ENCODE peak calls at places on chromosomes 4 and X, in five cellular contexts. A, S, X, K and G are unnamed samples.

GRCh38 chr4:182578402-182578801 is 335.2 kb downstream of the TENM3 start:
- DNase-seq in A (peak; percentile 42), S (no peak), X (no peak), K (no peak), G (peak; percentile 82)

GRCh38 chr4:82984459-82984858 is 26.2 kb downstream of the LIN54 start:
- DNase-seq in A (peak; percentile 55), S (no peak), X (no peak), K (no peak), G (peak; percentile 6)

GRCh38 chr4:42953316-42953715 is 60.8 kb downstream of the GRXCR1 start:
- DNase-seq in A (no peak), S (no peak), X (no peak), K (no peak), G (no peak)

GRCh38 chr4:13908455-13908854 is 280.9 kb upstream of the BOD1L1 start:
- DNase-seq in A (peak; percentile 53), S (no peak), X (no peak), K (no peak), G (no peak)

GRCh38 chr4:66000500-66001117 is 330.3 kb upstream of the EPHA5 start:
- DNase-seq in A (no peak), S (no peak), X (no peak), K (no peak), G (no peak)

GRCh38 chr4:76562851-76563803 is 128.1 kb downstream of the SHROOM3 start:
- DNase-seq in A (peak; percentile 27), S (no peak), X (peak; percentile 68), K (no peak), G (no peak)

GRCh38 chrX:19791562-19791961 is 95.8 kb downstream of the SH3KBP1 start:
- DNase-seq in A (peak; percentile 9), S (no peak), X (no peak), K (no peak), G (no peak)

GRCh38 chr4:140223056-140223810 is 69.2 kb upstream of the MAML3 start:
- DNase-seq in A (peak; percentile 61), S (no peak), X (no peak), K (no peak), G (no peak)

GRCh38 chr4:122539861-122540465 is 80.9 kb downstream of the IL21 start:
- DNase-seq in A (no peak), S (no peak), X (no peak), K (no peak), G (no peak)

GRCh38 chr4:94036964-94037363 is 170.7 kb upstream of the SMARCAD1 start:
- DNase-seq in A (no peak), S (no peak), X (no peak), K (no peak), G (no peak)
- H3K4me3 ChIP-seq in A (no peak overlapping the region), S (no peak overlapping the region), X (no peak overlapping the region), K (no peak overlapping the region), G (no peak overlapping the region)

GRCh38 chr4:112517067-112517588 is 1.1 kb upstream of the NEUROG2 start:
- DNase-seq in A (no peak), S (no peak), X (no peak), K (no peak), G (no peak)
- TF ChIP-seq CTCF in A (no peak), S (no peak), X (no peak), K (no peak), G (no peak)

GRCh38 chr4:125849869-125850268 is 535.1 kb downstream of the FAT4 start:
- DNase-seq in A (peak; percentile 68), S (no peak), X (no peak), K (no peak), G (peak; percentile 58)

GRCh38 chr4:125847518-125847917 is 532.8 kb downstream of the FAT4 start:
- DNase-seq in A (no peak), S (no peak), X (no peak), K (no peak), G (no peak)
- H3K4me3 ChIP-seq in A (no peak overlapping the region), S (no peak overlapping the region), X (no peak overlapping the region), K (no peak overlapping the region), G (no peak overlapping the region)

DNA sequence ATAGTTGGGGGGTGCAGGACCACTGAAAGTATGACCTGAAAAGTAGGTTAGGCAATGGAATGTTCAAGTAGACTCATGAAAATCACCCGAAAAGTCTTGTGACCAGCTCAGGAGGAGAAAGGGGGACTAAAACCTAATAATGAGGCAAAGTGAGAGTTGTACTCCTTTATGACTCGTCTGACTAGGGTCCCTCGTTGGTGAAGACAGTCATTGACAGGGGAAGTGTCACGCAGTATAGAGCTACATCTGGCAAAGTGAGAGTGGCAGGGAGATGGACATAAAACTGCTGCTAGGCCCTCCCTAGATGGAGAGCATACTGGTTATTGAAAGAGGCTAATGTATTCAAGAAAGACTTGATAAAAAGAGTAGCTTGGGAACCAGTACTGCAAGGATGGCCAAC is 20.5 kb downstream of the OTUD6A start:
- DNase-seq in A (no peak), S (no peak), X (no peak), K (no peak), G (no peak)
- TF ChIP-seq CTCF in A (no peak), S (no peak), X (no peak), K (no peak), G (no peak)

DNA sequence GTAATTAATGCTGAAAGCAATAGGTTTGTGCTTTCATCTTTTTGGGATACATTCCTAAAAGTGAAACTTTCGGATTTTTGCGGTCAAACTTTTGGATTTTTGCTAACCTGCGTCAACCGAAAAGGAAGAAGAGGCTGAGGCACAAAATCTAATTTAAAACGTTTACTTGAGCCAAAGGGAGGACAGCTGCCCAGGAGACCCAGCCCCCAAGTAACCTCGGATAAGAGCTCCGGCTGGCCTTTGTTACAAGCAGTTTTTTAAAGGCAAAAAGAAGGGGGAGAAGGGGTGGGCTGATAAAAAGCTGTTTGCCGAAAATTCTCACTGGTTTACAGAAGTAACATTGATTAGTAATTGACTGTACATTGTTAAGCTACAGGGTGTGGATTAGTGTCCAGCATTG is 59.3 kb upstream of the USP9X start:
- DNase-seq in A (peak; percentile 7), S (no peak), X (no peak), K (no peak), G (no peak)
- H3K4me3 ChIP-seq in A (peak overlapping the region; percentile 34), S (no peak overlapping the region), X (no peak overlapping the region), K (no peak overlapping the region), G (no peak overlapping the region)

DNA sequence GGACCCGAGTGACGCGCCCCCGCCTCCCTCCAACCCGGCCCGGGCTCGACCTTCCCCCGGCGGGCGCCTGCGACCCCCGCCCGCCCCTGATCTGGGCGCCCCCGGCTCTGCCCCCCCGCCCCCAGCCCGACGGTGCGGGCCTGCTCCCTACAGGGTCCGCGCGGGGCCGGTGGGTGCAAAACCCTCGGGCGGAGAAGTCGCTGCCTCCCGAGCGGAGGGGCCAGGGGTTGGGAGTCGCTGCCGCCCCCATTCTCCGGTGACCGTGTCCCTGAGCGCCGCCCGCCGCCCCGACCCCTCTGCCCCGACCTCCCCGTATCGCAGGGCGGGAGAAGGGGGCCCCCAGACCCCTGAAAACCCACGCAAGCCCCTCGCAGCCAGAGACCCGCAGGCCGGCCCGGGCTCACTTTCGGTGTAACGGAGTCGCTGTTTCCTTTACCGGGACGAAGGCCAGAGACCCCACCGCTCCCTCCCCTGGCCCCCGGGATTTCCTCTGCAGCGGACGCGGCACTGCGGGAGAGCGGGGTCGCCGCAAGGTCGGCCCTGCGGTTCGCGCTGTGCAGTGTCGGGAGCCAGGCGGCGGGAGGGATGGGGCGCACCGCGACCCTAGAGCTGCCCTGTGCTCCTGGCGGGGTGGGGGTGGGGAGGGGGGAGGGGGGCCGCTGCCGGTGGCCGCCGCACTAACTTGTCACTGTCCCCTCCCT is 729 bp upstream of the CPLX1 start:
- DNase-seq in A (no peak), S (no peak), X (no peak), K (no peak), G (no peak)
- TF ChIP-seq CTCF in A (no peak), S (no peak), X (no peak), K (no peak), G (no peak)

DNA sequence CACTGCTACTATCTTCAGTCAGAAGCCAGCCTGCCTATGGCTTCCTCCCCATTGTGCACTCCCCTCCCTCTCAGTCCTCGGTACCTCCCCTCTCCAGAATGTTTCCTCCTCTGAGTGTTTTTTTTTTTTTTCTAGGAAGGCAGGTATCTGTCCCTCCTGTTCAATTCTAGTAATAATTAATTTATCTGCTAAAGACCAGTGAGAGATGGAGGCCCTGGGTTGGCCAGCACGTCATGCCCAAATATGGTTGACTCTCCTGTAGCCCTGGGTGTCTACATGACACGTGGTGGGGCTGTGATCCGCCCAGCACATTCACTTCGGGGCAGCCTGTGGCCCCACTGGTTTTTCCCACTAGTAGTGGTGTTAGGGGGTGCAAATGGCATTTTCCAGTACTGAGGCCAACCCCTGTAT is 1.8 kb downstream of the FLNA start:
- DNase-seq in A (peak; percentile 41), S (no peak), X (no peak), K (no peak), G (no peak)
- H3K4me3 ChIP-seq in A (no peak overlapping the region), S (peak overlapping the region; percentile 67), X (peak overlapping the region; percentile 2), K (peak overlapping the region; percentile 78), G (no peak overlapping the region)

GRCh38 chrX:17713288-17713687 is 24.0 kb upstream of the SCML1 start:
- DNase-seq in A (no peak), S (no peak), X (no peak), K (no peak), G (no peak)
- TF ChIP-seq CTCF in A (no peak), S (no peak), X (no peak), K (no peak), G (no peak)